ENCODE peak calls at places on chromosomes 3 and 15, in ten cellular contexts. E, R, A, O, V, T, C, P, D and G are unnamed samples.

GRCh38 chr15:20345401-20345958 is 196.1 kb downstream of the GOLGA6L6 start:
- DNase-seq in C (no peak), R (no peak), P (no peak), D (no peak), A (no peak), O (no peak), V (no peak), T (no peak), E (no peak), G (no peak)

GRCh38 chr15:57422113-57422754 is 45.9 kb downstream of the CGNL1 start:
- DNase-seq in V (no peak), T (peak), O (no peak), R (peak), A (no peak), P (no peak), D (no peak), C (peak), E (no peak), G (no peak)

GRCh38 chr3:123635220-123635619 is 50.4 kb upstream of the HACD2 start:
- DNase-seq in A (no peak), C (no peak), O (no peak), P (no peak), D (no peak), T (no peak), E (no peak), R (no peak), V (no peak), G (no peak)

GRCh38 chr3:107825556-107825955 is 265.3 kb downstream of the CD47 start:
- DNase-seq in T (no peak), O (no peak), P (no peak), C (no peak), D (no peak), E (no peak), A (no peak), V (no peak), R (no peak), G (no peak)

GRCh38 chr3:50587806-50588758 is 18.8 kb downstream of the HEMK1 start:
- DNase-seq in D (no peak), O (peak), T (no peak), A (no peak), P (no peak), R (no peak), V (peak), E (no peak), C (no peak), G (no peak)

GRCh38 chr15:60840306-60840702 is 361.4 kb upstream of the ICE2 start:
- DNase-seq in C (peak), E (no peak), V (peak), T (peak), R (no peak), A (no peak), P (no peak), O (no peak), D (no peak), G (no peak)

GRCh38 chr3:65776494-65776893 is 262.2 kb downstream of the MAGI1 start:
- DNase-seq in R (no peak), V (no peak), E (no peak), T (peak), O (no peak), C (no peak), A (no peak), D (no peak), P (no peak), G (peak)

GRCh38 chr15:78023081-78023665 is 54.3 kb downstream of the TBC1D2B start:
- DNase-seq in O (no peak), E (no peak), T (no peak), D (no peak), P (no peak), V (no peak), R (no peak), A (no peak), C (no peak), G (no peak)

GRCh38 chr15:39438795-39439577 is 141.9 kb upstream of the THBS1 start:
- DNase-seq in R (no peak), E (no peak), V (no peak), P (no peak), C (no peak), D (no peak), O (no peak), T (no peak), A (no peak), G (no peak)

GRCh38 chr15:41018534-41018933 is 65.3 kb downstream of the CHAC1 start:
- DNase-seq in V (no peak), P (no peak), T (no peak), O (no peak), E (no peak), A (no peak), D (no peak), C (peak), R (no peak), G (no peak)

GRCh38 chr3:173289072-173289471 is 108.5 kb upstream of the NLGN1 start:
- DNase-seq in R (no peak), O (no peak), V (no peak), C (no peak), D (no peak), T (no peak), E (no peak), A (no peak), P (no peak), G (no peak)

GRCh38 chr3:89533320-89533719 is 425.9 kb downstream of the EPHA3 start:
- DNase-seq in D (no peak), P (no peak), E (no peak), R (no peak), A (no peak), V (no peak), C (no peak), T (no peak), O (no peak), G (no peak)

GRCh38 chr15:48440084-48440483 is 108.9 kb downstream of the DUT start:
- DNase-seq in O (no peak), E (no peak), V (no peak), T (peak), D (peak), R (no peak), P (no peak), A (no peak), C (no peak), G (peak)

GRCh38 chr3:15768421-15769255 is 29.1 kb downstream of the ANKRD28 start:
- DNase-seq in A (peak), R (peak), D (no peak), O (no peak), E (no peak), P (no peak), T (peak), C (peak), V (no peak), G (peak)

GRCh38 chr15:72609862-72610261 is 44.6 kb upstream of the GOLGA6B start:
- DNase-seq in P (no peak), R (no peak), D (no peak), V (no peak), O (no peak), C (no peak), T (no peak), A (no peak), E (no peak), G (no peak)

GRCh38 chr15:62306851-62307504 is 141.9 kb upstream of the C2CD4B start:
- DNase-seq in A (peak), R (peak), P (no peak), O (no peak), V (no peak), D (peak), C (peak), T (peak), E (no peak), G (peak)

GRCh38 chr3:58824285-58824684 is 157.7 kb upstream of the FAM3D start:
- DNase-seq in T (peak), V (no peak), R (peak), O (no peak), E (no peak), D (peak), P (no peak), C (peak), A (no peak), G (peak)

GRCh38 chr3:23895181-23895580 is 21.6 kb downstream of the NKIRAS1 start:
- DNase-seq in O (no peak), T (no peak), C (no peak), A (no peak), V (no peak), D (no peak), E (no peak), R (no peak), P (no peak), G (no peak)

GRCh38 chr15:42608110-42608531 is 32.7 kb downstream of the STARD9 start:
- DNase-seq in R (no peak), P (peak), A (no peak), T (no peak), V (peak), E (no peak), O (peak), C (peak), D (no peak), G (peak)

GRCh38 chr15:83323296-83323711 is 38.8 kb upstream of the BNC1 start:
- DNase-seq in T (peak), V (no peak), C (no peak), R (peak), A (no peak), D (no peak), P (no peak), E (no peak), O (no peak), G (peak)

GRCh38 chr15:66943456-66944095 is 121.8 kb upstream of the SMAD3 start:
- DNase-seq in E (no peak), V (no peak), O (no peak), T (no peak), C (no peak), D (no peak), R (no peak), P (no peak), A (peak), G (no peak)

GRCh38 chr3:147816770-147817169 is 407.6 kb downstream of the ZIC1 start:
- DNase-seq in E (no peak), R (no peak), D (peak), P (no peak), O (no peak), C (peak), V (no peak), A (no peak), T (peak), G (no peak)

GRCh38 chr3:143306419-143306818 is 186.8 kb downstream of the CHST2 start:
- DNase-seq in A (no peak), T (peak), D (no peak), R (no peak), P (no peak), V (no peak), C (peak), E (no peak), O (no peak), G (no peak)

GRCh38 chr3:113035387-113035982 is 44.7 kb downstream of the GTPBP8 start:
- DNase-seq in R (peak), E (no peak), C (peak), P (peak), O (peak), A (peak), D (no peak), T (peak), V (peak), G (no peak)

GRCh38 chr15:61383421-61383820 is 154.3 kb upstream of the RORA start:
- DNase-seq in E (no peak), A (no peak), T (peak), P (no peak), R (no peak), C (no peak), D (no peak), O (no peak), V (no peak), G (no peak)

GRCh38 chr3:142495103-142495502 is 47.3 kb upstream of the XRN1 start:
- DNase-seq in C (no peak), A (no peak), D (no peak), O (no peak), R (no peak), E (no peak), P (no peak), T (peak), V (no peak), G (no peak)

GRCh38 chr3:37904614-37905047 is 43.0 kb downstream of the CTDSPL start:
- DNase-seq in P (no peak), R (peak), C (no peak), O (no peak), T (peak), D (no peak), V (no peak), A (no peak), E (no peak), G (no peak)

GRCh38 chr3:45795882-45796765 is at the start of gene SLC6A20:
- DNase-seq in D (no peak), O (no peak), A (no peak), E (no peak), T (no peak), R (no peak), C (no peak), V (no peak), P (no peak), G (no peak)

GRCh38 chr15:59918994-59919951 is 84.8 kb upstream of the FOXB1 start:
- DNase-seq in T (peak), E (no peak), A (no peak), P (no peak), D (no peak), C (peak), O (no peak), R (peak), V (no peak), G (peak)

GRCh38 chr15:62109457-62109856 is 42.7 kb downstream of the C2CD4A start:
- DNase-seq in C (no peak), P (no peak), E (no peak), T (no peak), R (no peak), V (no peak), O (no peak), A (peak), D (no peak), G (no peak)

GRCh38 chr15:64938192-64938591 is 26.5 kb downstream of the ANKDD1A start:
- DNase-seq in O (no peak), D (no peak), C (peak), R (no peak), A (no peak), T (peak), V (no peak), E (no peak), P (no peak), G (peak)

GRCh38 chr15:62060116-62060895 is at the start of gene VPS13C:
- DNase-seq in T (peak), V (peak), E (peak), R (peak), C (peak), P (peak), D (peak), O (peak), A (peak), G (peak)

GRCh38 chr3:11556851-11557644 is 86.7 kb downstream of the VGLL4 start:
- DNase-seq in V (no peak), T (peak), R (no peak), O (no peak), P (no peak), D (peak), C (peak), E (no peak), A (peak), G (peak)

GRCh38 chr3:120171134-120171863 is 77.1 kb upstream of the GSK3B start:
- DNase-seq in V (no peak), P (no peak), C (no peak), R (no peak), T (peak), O (no peak), E (no peak), D (no peak), A (no peak), G (no peak)

GRCh38 chr3:16059081-16059537 is 115.4 kb upstream of the GALNT15 start:
- DNase-seq in V (no peak), O (no peak), E (no peak), D (no peak), R (no peak), T (peak), C (no peak), P (no peak), A (no peak), G (no peak)

GRCh38 chr15:41940441-41940857 is 31.9 kb downstream of the EHD4 start:
- DNase-seq in A (no peak), V (peak), D (no peak), R (peak), C (peak), E (no peak), O (no peak), T (peak), P (no peak), G (no peak)

GRCh38 chr3:39346785-39347585 is 17.5 kb downstream of the CCR8 start:
- DNase-seq in V (no peak), A (no peak), R (no peak), E (no peak), P (no peak), O (no peak), C (no peak), D (no peak), T (no peak), G (no peak)

GRCh38 chr15:60840703-60841411 is 361.9 kb upstream of the ICE2 start:
- DNase-seq in T (no peak), E (no peak), P (no peak), A (no peak), V (peak), R (no peak), O (peak), D (no peak), C (no peak), G (no peak)